ENCODE peak calls at places on chromosomes 16 and 17, in ten cellular contexts. E, O, F, C, M, P, I, S, A and X are unnamed samples.

GRCh38 chr17:29140051-29140582 is 40.1 kb downstream of the MYO18A start:
- DNase-seq in E (no peak), O (no peak), F (peak), C (peak), M (peak), P (peak), I (peak), S (peak), A (peak), X (peak)

GRCh38 chr17:49851387-49852291 is 3.8 kb upstream of the TAC4 start:
- DNase-seq in E (peak), O (no peak), F (peak), C (peak), M (no peak), P (peak), I (peak), S (peak), A (peak), X (peak)

GRCh38 chr17:68011199-68011665 is 15.0 kb upstream of the C17orf58 start:
- DNase-seq in E (no peak), O (no peak), F (peak), C (peak), M (no peak), P (no peak), I (peak), S (peak), A (peak), X (peak)

GRCh38 chr16:31128711-31129567 is 6.6 kb downstream of the PRSS8 start:
- DNase-seq in E (no peak), O (no peak), F (no peak), C (no peak), M (no peak), P (no peak), I (no peak), S (no peak), A (peak), X (no peak)

GRCh38 chr17:79600071-79600470 is 10.8 kb downstream of the RBFOX3 start:
- DNase-seq in E (no peak), O (no peak), F (no peak), C (no peak), M (no peak), P (no peak), I (no peak), S (no peak), A (no peak), X (no peak)

GRCh38 chr17:74152591-74153455 is 50.7 kb upstream of the RPL38 start:
- DNase-seq in E (no peak), O (no peak), F (no peak), C (peak), M (peak), P (no peak), I (no peak), S (no peak), A (no peak), X (no peak)

GRCh38 chr16:31134625-31135534 is 647 bp downstream of the PRSS8 start:
- DNase-seq in E (no peak), O (no peak), F (no peak), C (no peak), M (no peak), P (no peak), I (peak), S (no peak), A (peak), X (no peak)

GRCh38 chr16:23186171-23186570 is 3.6 kb downstream of the SCNN1G start:
- DNase-seq in E (no peak), O (no peak), F (no peak), C (no peak), M (no peak), P (no peak), I (no peak), S (no peak), A (no peak), X (no peak)

GRCh38 chr17:32285770-32286517 is 20.3 kb downstream of the RHBDL3 start:
- DNase-seq in E (no peak), O (no peak), F (no peak), C (no peak), M (no peak), P (no peak), I (peak), S (no peak), A (no peak), X (no peak)

GRCh38 chr17:76191891-76192290 is 48.4 kb downstream of the RNF157 start:
- DNase-seq in E (no peak), O (no peak), F (no peak), C (peak), M (no peak), P (no peak), I (no peak), S (peak), A (no peak), X (peak)

GRCh38 chr16:85574672-85575475 is 38.2 kb upstream of the GSE1 start:
- DNase-seq in E (no peak), O (no peak), F (no peak), C (no peak), M (no peak), P (no peak), I (peak), S (no peak), A (no peak), X (no peak)

GRCh38 chr17:31541559-31541958 is 150.1 kb downstream of the RAB11FIP4 start:
- DNase-seq in E (no peak), O (no peak), F (no peak), C (peak), M (no peak), P (no peak), I (no peak), S (peak), A (no peak), X (no peak)

GRCh38 chr17:4483012-4483840 is 15.5 kb upstream of the SPNS2 start:
- DNase-seq in E (no peak), O (peak), F (no peak), C (no peak), M (no peak), P (no peak), I (no peak), S (no peak), A (peak), X (no peak)

GRCh38 chr17:1683489-1683888 is 1.2 kb downstream of the PRPF8 start:
- DNase-seq in E (no peak), O (no peak), F (no peak), C (no peak), M (no peak), P (no peak), I (no peak), S (no peak), A (no peak), X (no peak)

GRCh38 chr17:78442648-78443128 is 64.2 kb downstream of the PGS1 start:
- DNase-seq in E (no peak), O (no peak), F (peak), C (no peak), M (peak), P (no peak), I (no peak), S (no peak), A (peak), X (no peak)

GRCh38 chr16:10368984-10369551 is 16.8 kb upstream of the ATF7IP2 start:
- DNase-seq in E (no peak), O (no peak), F (no peak), C (peak), M (no peak), P (no peak), I (no peak), S (peak), A (no peak), X (no peak)

GRCh38 chr16:31696968-31697743 is 169.5 kb downstream of the AHSP start:
- DNase-seq in E (no peak), O (peak), F (no peak), C (no peak), M (no peak), P (no peak), I (no peak), S (peak), A (no peak), X (no peak)

GRCh38 chr17:35001549-35001948 is 21.2 kb downstream of the LIG3 start:
- DNase-seq in E (no peak), O (no peak), F (no peak), C (no peak), M (no peak), P (no peak), I (no peak), S (no peak), A (no peak), X (no peak)

GRCh38 chr17:36475346-36475970 is 11.0 kb upstream of the ZNHIT3 start:
- DNase-seq in E (no peak), O (no peak), F (no peak), C (no peak), M (no peak), P (no peak), I (no peak), S (no peak), A (no peak), X (no peak)

GRCh38 chr16:62978451-62978850 is 942.2 kb upstream of the CDH8 start:
- DNase-seq in E (no peak), O (no peak), F (no peak), C (no peak), M (no peak), P (no peak), I (no peak), S (no peak), A (no peak), X (no peak)

GRCh38 chr16:62977876-62978275 is 941.6 kb upstream of the CDH8 start:
- DNase-seq in E (no peak), O (no peak), F (no peak), C (no peak), M (no peak), P (no peak), I (no peak), S (no peak), A (no peak), X (no peak)
- TF ChIP-seq CTCF in E (no peak), O (no peak), F (no peak), C (no peak), M (no peak), P (no peak), I (no peak), S (no peak), A (no peak), X (no peak)

GRCh38 chr17:9402590-9403199 is 172.9 kb downstream of the STX8 start:
- DNase-seq in E (no peak), O (peak), F (no peak), C (peak), M (no peak), P (no peak), I (peak), S (peak), A (peak), X (peak)
- TF ChIP-seq CTCF in E (peak), O (peak), F (no peak), C (peak), M (no peak), P (no peak), I (peak), S (peak), A (peak), X (peak)

DNA sequence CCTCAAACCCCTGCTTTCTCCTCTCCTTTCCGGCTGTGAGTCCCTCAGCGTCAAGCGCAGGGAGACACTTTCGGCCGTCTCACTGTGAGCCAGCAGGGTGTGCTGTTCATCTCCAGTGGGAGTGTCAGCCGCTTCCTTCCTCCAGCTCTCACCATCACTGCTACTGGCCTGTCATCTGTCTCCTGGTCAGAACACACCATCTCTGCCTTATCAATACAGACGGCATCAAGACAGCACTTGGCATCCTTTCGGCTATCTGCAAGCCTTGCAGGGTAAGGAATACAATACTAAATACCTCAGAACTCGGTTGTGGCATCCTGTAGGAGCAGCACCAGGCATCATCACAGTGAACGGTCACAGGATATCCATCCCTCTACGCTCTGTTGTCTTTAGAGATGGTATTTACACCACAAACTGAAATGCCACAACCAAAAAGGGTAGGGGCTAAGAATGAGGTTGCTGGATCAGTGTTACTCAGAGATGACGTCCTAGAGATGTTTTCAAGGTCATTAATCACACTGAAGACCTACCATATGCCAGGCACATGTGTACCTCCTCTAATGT is 20.7 kb upstream of the CMTM4 start:
- DNase-seq in E (no peak), O (no peak), F (no peak), C (peak), M (no peak), P (peak), I (peak), S (peak), A (peak), X (no peak)
- TF ChIP-seq CTCF in E (peak), O (peak), F (peak), C (no peak), M (no peak), P (peak), I (peak), S (peak), A (peak), X (no peak)

DNA sequence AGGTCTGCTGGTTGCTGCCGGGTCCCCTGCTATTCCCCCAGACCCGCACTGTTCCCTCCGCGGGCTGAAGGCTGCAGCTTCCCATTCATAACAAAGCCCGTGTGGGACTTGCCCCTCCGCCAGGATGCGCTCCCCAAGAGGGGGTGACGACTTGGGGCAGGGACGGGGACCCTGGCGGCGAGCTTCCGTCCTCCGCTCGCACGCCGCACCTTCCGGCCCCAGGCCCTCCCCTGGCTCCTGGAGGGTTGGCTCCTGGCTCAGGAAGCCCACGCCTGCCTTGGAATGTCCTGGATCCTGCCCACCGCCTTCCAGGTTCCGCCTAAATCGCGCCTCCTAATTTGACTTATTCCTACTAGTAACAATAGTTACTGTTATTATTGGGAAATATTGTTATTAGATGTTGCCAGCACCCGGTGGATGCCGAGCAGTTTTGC is 1.1 kb upstream of the TFAP4 start:
- DNase-seq in E (no peak), O (peak), F (peak), C (peak), M (no peak), P (peak), I (peak), S (peak), A (peak), X (peak)
- TF ChIP-seq CTCF in E (peak), O (peak), F (no peak), C (peak), M (no peak), P (peak), I (no peak), S (peak), A (peak), X (peak)

GRCh38 chr17:42906772-42907171 is 6.2 kb downstream of the G6PC1 start:
- DNase-seq in E (no peak), O (no peak), F (no peak), C (peak), M (no peak), P (no peak), I (no peak), S (no peak), A (no peak), X (no peak)
- TF ChIP-seq CTCF in E (no peak), O (no peak), F (no peak), C (no peak), M (no peak), P (no peak), I (no peak), S (no peak), A (no peak), X (no peak)

DNA sequence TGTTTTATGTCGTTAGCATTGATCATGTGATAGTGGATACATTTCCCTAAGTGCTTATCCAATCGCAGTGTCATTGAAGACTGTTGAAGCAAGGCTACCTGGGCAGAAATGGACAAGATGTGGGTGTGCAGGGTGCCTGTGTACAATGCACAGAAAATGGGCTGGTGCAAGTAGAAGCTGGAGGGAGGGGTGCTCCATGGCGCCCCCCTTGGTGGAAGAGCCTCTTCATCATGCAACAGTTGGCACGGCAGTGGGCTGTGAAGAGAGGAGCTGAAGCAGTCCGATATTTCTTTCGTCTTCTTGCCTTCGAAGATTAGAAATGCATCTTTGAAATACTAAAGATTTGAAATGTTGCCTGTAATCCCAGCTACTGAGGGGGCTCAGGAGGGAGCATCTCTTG is 100.5 kb downstream of the PLCG2 start:
- DNase-seq in E (no peak), O (no peak), F (no peak), C (peak), M (no peak), P (no peak), I (no peak), S (peak), A (no peak), X (no peak)
- TF ChIP-seq CTCF in E (no peak), O (peak), F (no peak), C (peak), M (no peak), P (no peak), I (no peak), S (peak), A (no peak), X (no peak)

DNA sequence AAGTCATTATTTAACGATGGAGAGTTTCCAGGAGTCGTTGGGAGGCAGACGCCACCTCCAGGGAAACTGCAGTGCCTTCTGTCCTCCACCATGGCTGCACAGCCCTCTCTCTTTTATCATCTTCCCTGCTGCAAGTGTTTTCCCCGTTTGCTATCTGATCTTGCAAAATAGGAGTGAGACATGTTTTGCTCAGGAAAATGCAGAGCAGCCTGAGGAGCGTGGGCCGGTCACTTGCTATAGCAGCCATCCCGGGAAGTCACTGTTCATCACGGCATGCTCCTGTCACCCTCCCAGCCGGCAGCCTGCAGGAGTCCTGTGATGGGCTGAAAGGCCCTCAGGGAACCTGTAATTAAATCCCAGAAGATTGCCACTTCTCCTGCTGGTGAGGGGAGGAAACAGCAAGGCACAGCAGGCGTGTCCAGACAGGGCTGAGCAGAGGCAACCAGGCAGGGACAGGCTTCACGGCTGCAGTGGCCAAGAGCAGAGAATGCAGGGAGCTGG is 143.1 kb downstream of the GSG1L start:
- DNase-seq in E (peak), O (peak), F (no peak), C (no peak), M (no peak), P (no peak), I (peak), S (no peak), A (no peak), X (no peak)
- TF ChIP-seq CTCF in E (peak), O (peak), F (no peak), C (no peak), M (no peak), P (no peak), I (peak), S (no peak), A (no peak), X (no peak)

GRCh38 chr16:67841816-67842508 is at the start of gene THAP11:
- DNase-seq in E (peak), O (peak), F (peak), C (peak), M (peak), P (peak), I (peak), S (peak), A (peak), X (peak)

GRCh38 chr16:67841198-67841815 is 813 bp upstream of the THAP11 start:
- DNase-seq in E (no peak), O (no peak), F (no peak), C (peak), M (no peak), P (no peak), I (no peak), S (no peak), A (no peak), X (no peak)

GRCh38 chr16:67844441-67844840 is 2.3 kb upstream of the NUTF2 start:
- DNase-seq in E (no peak), O (no peak), F (no peak), C (no peak), M (no peak), P (no peak), I (no peak), S (peak), A (no peak), X (no peak)

GRCh38 chr16:67843343-67843765 is 1.2 kb downstream of the THAP11 start:
- DNase-seq in E (no peak), O (no peak), F (no peak), C (no peak), M (no peak), P (peak), I (peak), S (no peak), A (peak), X (no peak)

DNA sequence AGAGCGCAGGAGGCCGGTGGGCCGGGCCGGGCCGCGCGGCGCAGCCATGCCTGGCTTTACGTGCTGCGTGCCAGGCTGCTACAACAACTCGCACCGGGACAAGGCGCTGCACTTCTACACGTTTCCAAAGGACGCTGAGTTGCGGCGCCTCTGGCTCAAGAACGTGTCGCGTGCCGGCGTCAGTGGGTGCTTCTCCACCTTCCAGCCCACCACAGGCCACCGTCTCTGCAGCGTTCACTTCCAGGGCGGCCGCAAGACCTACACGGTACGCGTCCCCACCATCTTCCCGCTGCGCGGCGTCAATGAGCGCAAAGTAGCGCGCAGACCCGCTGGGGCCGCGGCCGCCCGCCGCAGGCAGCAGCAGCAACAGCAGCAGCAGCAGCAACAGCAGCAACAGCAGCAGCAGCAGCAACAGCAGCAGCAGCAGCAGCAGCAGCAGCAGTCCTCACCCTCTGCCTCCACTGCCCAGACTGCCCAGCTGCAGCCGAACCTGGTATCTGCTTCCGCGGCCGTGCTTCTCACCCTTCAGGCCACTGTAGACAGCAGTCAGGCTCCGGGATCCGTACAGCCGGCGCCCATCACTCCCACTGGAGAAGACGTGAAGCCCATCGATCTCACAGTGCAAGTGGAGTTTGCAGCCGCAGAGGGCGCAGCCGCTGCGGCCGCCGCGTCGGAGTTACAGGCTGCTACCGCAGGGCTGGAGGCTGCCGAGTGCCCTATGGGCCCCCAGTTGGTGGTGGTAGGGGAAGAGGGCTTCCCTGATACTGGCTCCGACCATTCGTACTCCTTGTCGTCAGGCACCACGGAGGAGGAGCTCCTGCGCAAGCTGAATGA is 606 bp downstream of the THAP11 start:
- DNase-seq in E (peak), O (no peak), F (peak), C (peak), M (no peak), P (peak), I (peak), S (peak), A (peak), X (peak)
- TF ChIP-seq CTCF in E (peak), O (no peak), F (no peak), C (peak), M (no peak), P (peak), I (no peak), S (peak), A (no peak), X (peak)

GRCh38 chr17:9907131-9907530 is 2.1 kb upstream of the RCVRN start:
- DNase-seq in E (no peak), O (no peak), F (no peak), C (no peak), M (no peak), P (no peak), I (no peak), S (no peak), A (no peak), X (no peak)

GRCh38 chr17:9907883-9908648 is 3.0 kb upstream of the RCVRN start:
- DNase-seq in E (no peak), O (no peak), F (no peak), C (no peak), M (no peak), P (no peak), I (peak), S (no peak), A (no peak), X (no peak)

GRCh38 chr17:9905902-9906301 is 831 bp upstream of the RCVRN start:
- DNase-seq in E (peak), O (peak), F (peak), C (peak), M (no peak), P (no peak), I (peak), S (peak), A (no peak), X (peak)

GRCh38 chr17:9905078-9905415 is at the start of gene RCVRN:
- DNase-seq in E (no peak), O (no peak), F (no peak), C (no peak), M (no peak), P (no peak), I (no peak), S (no peak), A (no peak), X (no peak)

GRCh38 chr17:9906616-9907015 is 1.5 kb upstream of the RCVRN start:
- DNase-seq in E (no peak), O (no peak), F (no peak), C (no peak), M (no peak), P (no peak), I (no peak), S (no peak), A (no peak), X (no peak)
- TF ChIP-seq CTCF in E (no peak), O (no peak), F (no peak), C (no peak), M (no peak), P (no peak), I (no peak), S (no peak), A (no peak), X (no peak)